ENCODE peak calls at places on chromosomes 6 and 20, in seven cellular contexts. I is body of pancreas, C is transverse colon, R is A549, Q is right lobe of liver, F is Peyer's patch, X is IMR-90. U is an unnamed sample. For H3K4me1, the result is how much of the 10 kb centered on the place peaks cover.

GRCh38 chr6:161418458-161418945 is 144.6 kb upstream of the AGPAT4 start:
- DNase-seq in Q (no peak), F (no peak), I (peak), X (peak), R (no peak), C (peak), U (peak)

GRCh38 chr6:106254636-106255035 is 70.9 kb downstream of the ATG5 start:
- DNase-seq in C (no peak), R (no peak), I (no peak), Q (no peak), F (no peak), X (peak), U (no peak)

GRCh38 chr6:35190306-35190705 is 23.4 kb upstream of the SCUBE3 start:
- DNase-seq in R (no peak), I (no peak), Q (no peak), F (no peak), X (no peak), C (no peak), U (no peak)

GRCh38 chr6:65505736-65506135 is 201.3 kb downstream of the EYS start:
- DNase-seq in I (no peak), R (no peak), C (no peak), F (no peak), Q (no peak), X (no peak), U (no peak)

GRCh38 chr6:40022867-40023266 is 88.6 kb upstream of the MOCS1 start:
- DNase-seq in X (no peak), F (no peak), I (no peak), C (no peak), R (no peak), Q (no peak), U (no peak)

GRCh38 chr20:36109251-36109947 is 45.1 kb upstream of the EPB41L1 start:
- DNase-seq in R (no peak), X (peak), C (no peak), F (no peak), Q (no peak), I (no peak), U (no peak)

GRCh38 chr6:144131248-144131709 is 19.0 kb upstream of the STX11 start:
- DNase-seq in I (no peak), X (peak), Q (no peak), C (no peak), F (no peak), R (peak), U (no peak)

GRCh38 chr6:23547851-23548250 is 578.2 kb upstream of the NRSN1 start:
- DNase-seq in F (no peak), Q (no peak), C (no peak), X (no peak), I (no peak), R (no peak), U (peak)

GRCh38 chr20:2874456-2874855 is 1.2 kb downstream of the PTPRA start:
- DNase-seq in F (no peak), I (no peak), Q (no peak), X (peak), R (no peak), C (no peak), U (no peak)

GRCh38 chr20:44073675-44074071 is 113.3 kb downstream of the JPH2 start:
- DNase-seq in Q (no peak), F (no peak), X (no peak), R (no peak), I (no peak), C (no peak), U (no peak)

GRCh38 chr6:31578461-31579118 is 3.2 kb downstream of the TNF start:
- DNase-seq in Q (peak), I (peak), C (no peak), R (no peak), X (no peak), F (no peak), U (no peak)

GRCh38 chr20:56690531-56691175 is 61.5 kb downstream of the TFAP2C start:
- DNase-seq in I (no peak), X (no peak), Q (no peak), F (no peak), R (no peak), C (peak), U (no peak)

GRCh38 chr6:2952557-2953095 is 18.7 kb downstream of the SERPINB6 start:
- DNase-seq in F (peak), R (peak), Q (peak), I (peak), X (peak), C (peak), U (peak)

GRCh38 chr20:35306931-35307517 is 14.8 kb upstream of the FAM83C start:
- DNase-seq in Q (no peak), C (peak), I (peak), X (peak), F (peak), R (peak), U (peak)

GRCh38 chr6:20652691-20653479 is 118.6 kb downstream of the CDKAL1 start:
- DNase-seq in Q (no peak), X (peak), F (no peak), I (no peak), C (no peak), R (peak), U (no peak)

GRCh38 chr6:84252140-84252539 is 24.7 kb upstream of the CEP162 start:
- DNase-seq in Q (no peak), C (no peak), X (no peak), F (no peak), I (no peak), R (no peak), U (no peak)

GRCh38 chr6:89985744-89986493 is 91.7 kb downstream of the GJA10 start:
- DNase-seq in I (no peak), F (no peak), Q (no peak), R (no peak), X (peak), C (no peak), U (no peak)

GRCh38 chr20:6086868-6087267 is 33.0 kb upstream of the LRRN4 start:
- DNase-seq in R (no peak), Q (no peak), C (no peak), X (no peak), I (no peak), F (no peak), U (no peak)

GRCh38 chr6:155782320-155782730 is 326.7 kb upstream of the NOX3 start:
- DNase-seq in Q (no peak), R (peak), F (no peak), C (peak), X (peak), I (no peak), U (no peak)

GRCh38 chr6:170208171-170208601 is 82.7 kb downstream of the DLL1 start:
- DNase-seq in C (no peak), I (no peak), F (peak), X (no peak), R (no peak), Q (no peak), U (no peak)

GRCh38 chr20:49132995-49133451 is 55.1 kb downstream of the STAU1 start:
- DNase-seq in R (peak), F (no peak), I (peak), C (no peak), Q (no peak), X (peak), U (no peak)

GRCh38 chr20:54014301-54014914 is 56.0 kb downstream of the BCAS1 start:
- DNase-seq in Q (no peak), R (no peak), C (no peak), X (no peak), F (no peak), I (no peak), U (no peak)

GRCh38 chr6:158406736-158407135 is 94.5 kb downstream of the TULP4 start:
- DNase-seq in X (no peak), C (no peak), R (no peak), I (no peak), F (no peak), Q (no peak), U (no peak)

GRCh38 chr6:33314515-33314942 is 651 bp upstream of the TAPBP start:
- DNase-seq in X (peak), Q (peak), F (peak), R (peak), C (peak), I (peak), U (peak)

GRCh38 chr6:33313709-33314514 is at the start of gene TAPBP:
- DNase-seq in I (peak), X (peak), R (peak), C (peak), F (peak), Q (peak), U (peak)

GRCh38 chr6:33316603-33317417 is 734 bp downstream of the ZBTB22 start:
- DNase-seq in F (no peak), X (no peak), R (no peak), I (no peak), C (no peak), Q (peak), U (no peak)

GRCh38 chr6:33315753-33316602 is 1.6 kb downstream of the ZBTB22 start:
- DNase-seq in F (no peak), R (no peak), Q (no peak), C (no peak), I (no peak), X (no peak), U (no peak)

GRCh38 chr6:33314943-33315752 is 1.3 kb upstream of the TAPBP start:
- DNase-seq in R (peak), F (peak), Q (peak), I (peak), X (no peak), C (peak), U (peak)
- H3K4me1 ChIP-seq in R (under half), F (under half), Q (under half), I (half or more), X (under half), C (half or more), U (under half)

GRCh38 chr6:26537846-26538571 is at the start of gene HMGN4:
- DNase-seq in X (peak), I (peak), C (peak), F (peak), Q (peak), R (no peak), U (peak)
- TF ChIP-seq POLR2A in X (peak), I (peak), C (peak), F (peak), Q (peak), R (peak), U (no peak)

GRCh38 chr6:15608406-15608805 is 54.4 kb downstream of the DTNBP1 start:
- DNase-seq in I (no peak), X (peak), Q (no peak), F (no peak), R (peak), C (no peak), U (no peak)

GRCh38 chr6:15607603-15608002 is 55.2 kb downstream of the DTNBP1 start:
- DNase-seq in I (no peak), C (no peak), X (no peak), R (no peak), Q (no peak), F (no peak), U (no peak)

GRCh38 chr6:15602144-15602543 is 60.7 kb downstream of the DTNBP1 start:
- DNase-seq in R (no peak), I (peak), Q (no peak), C (no peak), X (no peak), F (no peak), U (no peak)

GRCh38 chr6:15606347-15606746 is 56.5 kb downstream of the DTNBP1 start:
- DNase-seq in I (no peak), R (no peak), F (no peak), X (no peak), Q (no peak), C (no peak), U (no peak)
- TF ChIP-seq CTCF in I (no peak), R (no peak), F (no peak), X (no peak), Q (no peak), C (no peak), U (no peak)

GRCh38 chr20:18632196-18632789 is 44.4 kb downstream of the DTD1 start:
- DNase-seq in X (peak), I (peak), C (peak), F (peak), R (peak), Q (peak), U (peak)

GRCh38 chr20:18628330-18628941 is 40.6 kb downstream of the DTD1 start:
- DNase-seq in F (peak), R (peak), I (peak), X (no peak), C (peak), Q (no peak), U (no peak)

GRCh38 chr20:18634501-18634900 is 46.6 kb downstream of the DTD1 start:
- DNase-seq in C (no peak), R (no peak), X (no peak), Q (no peak), I (no peak), F (no peak), U (no peak)

GRCh38 chr20:18637296-18637695 is 49.4 kb downstream of the DTD1 start:
- DNase-seq in F (no peak), I (no peak), R (no peak), C (no peak), Q (no peak), X (no peak), U (no peak)

GRCh38 chr20:18633411-18633810 is 45.6 kb downstream of the DTD1 start:
- DNase-seq in I (no peak), F (no peak), R (no peak), Q (no peak), C (no peak), X (no peak), U (no peak)
- H3K4me1 ChIP-seq in I (under half), F (under half), R (under half), Q (under half), C (under half), X (under half), U (under half)

GRCh38 chr20:63957004-63957689 is 931 bp upstream of the UCKL1 start:
- DNase-seq in I (peak), F (peak), Q (peak), R (peak), X (peak), C (peak), U (peak)
- TF ChIP-seq POLR2A in I (no peak), F (peak), Q (peak), R (peak), X (no peak), C (peak), U (no peak)

DNA sequence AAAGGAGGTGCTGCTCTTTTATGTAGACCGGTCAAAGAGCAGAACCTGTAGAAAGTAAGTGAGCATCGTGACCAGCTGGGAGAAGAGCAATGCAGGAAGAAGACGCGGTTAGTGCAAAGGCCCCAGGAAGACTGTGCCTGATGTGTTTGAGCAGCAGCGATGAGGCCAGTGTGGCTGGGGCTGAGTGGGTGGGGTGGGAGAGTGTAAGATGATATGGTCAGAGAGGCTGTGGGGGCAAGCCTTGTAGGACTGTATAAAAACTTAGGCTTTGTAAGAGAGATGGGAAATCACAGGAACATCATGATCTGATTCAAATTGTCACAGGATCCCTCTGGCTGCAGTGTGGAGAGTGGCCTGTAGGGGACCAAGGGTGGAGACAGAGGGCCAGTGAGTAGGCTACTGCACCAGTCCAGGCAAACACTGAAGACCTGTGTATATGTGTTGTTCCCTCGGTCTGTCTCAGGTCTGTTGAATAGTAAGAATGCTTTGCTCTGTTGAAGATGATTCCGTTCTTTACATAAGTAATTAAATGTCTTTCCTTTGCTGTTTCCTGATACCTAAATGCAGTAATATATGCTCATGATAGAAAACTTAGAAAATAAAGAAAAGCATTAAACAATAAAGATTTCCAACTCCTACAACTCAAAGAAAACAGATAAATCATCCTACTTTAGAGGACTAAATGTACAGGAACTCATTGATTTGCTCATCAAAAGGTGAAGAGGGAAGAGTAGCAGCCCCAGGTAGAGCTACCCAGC is 23.6 kb upstream of the WFDC2 start:
- DNase-seq in C (peak), Q (no peak), R (peak), I (peak), X (no peak), F (no peak), U (no peak)
- TF ChIP-seq CTCF in C (peak), Q (peak), R (peak), I (no peak), X (peak), F (peak), U (no peak)

GRCh38 chr20:4689224-4689623 is 32.5 kb upstream of the PRND start:
- DNase-seq in R (no peak), F (no peak), X (no peak), I (no peak), Q (no peak), C (no peak), U (no peak)
- H3K4me1 ChIP-seq in R (under half), F (under half), X (under half), I (under half), Q (under half), C (under half), U (under half)

GRCh38 chr6:125170376-125170775 is 16.8 kb downstream of the TPD52L1 start:
- DNase-seq in I (no peak), X (peak), R (no peak), F (no peak), C (no peak), Q (no peak), U (no peak)

GRCh38 chr6:125174626-125175025 is 21.1 kb downstream of the TPD52L1 start:
- DNase-seq in X (no peak), I (no peak), C (no peak), R (no peak), F (no peak), Q (peak), U (no peak)

GRCh38 chr6:125169522-125169921 is 15.9 kb downstream of the TPD52L1 start:
- DNase-seq in X (no peak), Q (no peak), F (no peak), I (no peak), R (no peak), C (no peak), U (no peak)

GRCh38 chr6:125173341-125173740 is 19.8 kb downstream of the TPD52L1 start:
- DNase-seq in C (no peak), Q (no peak), X (no peak), F (no peak), I (no peak), R (no peak), U (no peak)

GRCh38 chr6:125175459-125175858 is 21.9 kb downstream of the TPD52L1 start:
- DNase-seq in R (no peak), X (no peak), C (no peak), I (no peak), F (no peak), Q (no peak), U (no peak)
- TF ChIP-seq POLR2A in R (no peak), X (no peak), C (no peak), I (no peak), F (no peak), Q (no peak), U (no peak)